ENCODE peak calls at places on chromosomes 7 and 10, in seven cellular contexts. Y is trophoblast cell, Q is mesendoderm, G is H9, T is IMR-90, A is neuronal stem cell, Z is H1. K is an unnamed sample.

GRCh38 chr7:5677538-5678294 is 103.7 kb downstream of the RNF216 start:
- DNase-seq in Q (peak; percentile 82), Y (peak; percentile 70), G (peak; percentile 78), T (peak; percentile 78), A (peak; percentile 54), Z (peak; percentile 78), K (peak; percentile 82)

GRCh38 chr7:139682136-139683013 is 95.4 kb downstream of the HIPK2 start:
- DNase-seq in A (no peak), Y (no peak), Q (peak; percentile 84), Z (no peak), G (no peak), T (peak; percentile 92), K (peak; percentile 94)

GRCh38 chr10:16441106-16441850 is 4.5 kb downstream of the PTER start:
- DNase-seq in A (no peak), G (no peak), Q (no peak), Z (no peak), T (peak; percentile 19), Y (peak; percentile 93), K (no peak)

GRCh38 chr10:131960631-131961046 is 21.1 kb downstream of the BNIP3 start:
- DNase-seq in G (no peak), Y (no peak), T (no peak), A (no peak), Z (no peak), Q (no peak), K (no peak)

GRCh38 chr7:34756025-34756437 is 98.0 kb downstream of the NPSR1 start:
- DNase-seq in T (no peak), G (no peak), Z (no peak), A (no peak), Q (no peak), Y (no peak), K (no peak)

GRCh38 chr10:126911301-126911700 is 6.1 kb downstream of the DOCK1 start:
- DNase-seq in G (no peak), Q (no peak), T (no peak), A (no peak), Z (no peak), Y (no peak), K (no peak)

GRCh38 chr7:111728635-111728995 is 166.3 kb upstream of the IMMP2L start:
- DNase-seq in A (no peak), T (no peak), Y (no peak), Z (no peak), Q (no peak), G (no peak), K (no peak)

GRCh38 chr10:74067373-74068370 is 69.8 kb downstream of the VCL start:
- DNase-seq in G (no peak), Q (no peak), T (no peak), Y (no peak), A (no peak), Z (no peak), K (peak; percentile 59)

GRCh38 chr10:22246680-22247391 is 29.0 kb upstream of the EBLN1 start:
- DNase-seq in A (no peak), Y (peak; percentile 8), G (no peak), Z (no peak), Q (no peak), T (peak; percentile 34), K (peak; percentile 10)

GRCh38 chr10:70748305-70748704 is 36.9 kb downstream of the TBATA start:
- DNase-seq in Z (no peak), Q (no peak), T (no peak), A (no peak), Y (no peak), G (no peak), K (no peak)

GRCh38 chr7:136526408-136527105 is 341.9 kb upstream of the CHRM2 start:
- DNase-seq in Z (no peak), Q (no peak), G (no peak), Y (no peak), T (no peak), A (no peak), K (no peak)

GRCh38 chr7:101486764-101487458 is 124.2 kb downstream of the COL26A1 start:
- DNase-seq in Y (peak; percentile 76), Z (no peak), A (no peak), Q (peak; percentile 61), G (peak; percentile 67), T (no peak), K (no peak)

GRCh38 chr10:124685251-124685650 is 58.9 kb downstream of the FAM53B start:
- DNase-seq in Q (no peak), T (no peak), A (no peak), G (no peak), Z (no peak), Y (no peak), K (no peak)

GRCh38 chr7:137757146-137757925 is 89.4 kb downstream of the DGKI start:
- DNase-seq in G (no peak), T (peak; percentile 77), A (no peak), Z (no peak), Y (no peak), Q (no peak), K (no peak)

GRCh38 chr10:59126992-59127391 is 49.5 kb upstream of the PHYHIPL start:
- DNase-seq in Y (peak; percentile 61), G (no peak), A (no peak), T (no peak), Z (no peak), Q (peak; percentile 16), K (no peak)

GRCh38 chr10:89151857-89152256 is 55.3 kb downstream of the CH25H start:
- DNase-seq in Y (no peak), Q (no peak), Z (no peak), A (no peak), T (peak; percentile 89), G (no peak), K (no peak)

GRCh38 chr10:29590598-29591415 is 44.0 kb downstream of the SVIL start:
- DNase-seq in Z (no peak), A (peak; percentile 51), Q (peak; percentile 51), Y (peak; percentile 79), T (peak; percentile 86), G (no peak), K (peak; percentile 66)

GRCh38 chr10:123103944-123104343 is 31.8 kb upstream of the HMX3 start:
- DNase-seq in A (no peak), Q (no peak), G (peak; percentile 46), T (no peak), Y (no peak), Z (no peak), K (no peak)

GRCh38 chr10:49844775-49845561 is 82.8 kb upstream of the OGDHL start:
- DNase-seq in G (no peak), A (no peak), T (peak; percentile 76), Z (no peak), Q (no peak), Y (no peak), K (peak; percentile 76)

GRCh38 chr7:30664184-30664885 is 17.9 kb downstream of the CRHR2 start:
- DNase-seq in Q (no peak), Y (no peak), A (no peak), T (no peak), Z (no peak), G (no peak), K (no peak)

GRCh38 chr7:82694020-82694419 is 250.4 kb upstream of the CACNA2D1 start:
- DNase-seq in G (no peak), Y (peak; percentile 18), Q (peak; percentile 63), T (no peak), A (no peak), Z (no peak), K (peak; percentile 24)

GRCh38 chr7:2237109-2237602 is 4.4 kb upstream of the MAD1L1 start:
- DNase-seq in Y (peak; percentile 47), T (no peak), Z (no peak), G (no peak), Q (no peak), A (no peak), K (no peak)

GRCh38 chr10:124508907-124509454 is 47.4 kb downstream of the LHPP start:
- DNase-seq in T (no peak), A (no peak), Y (no peak), Z (no peak), Q (no peak), G (no peak), K (no peak)

GRCh38 chr7:151019130-151019447 is 5.2 kb downstream of the ATG9B start:
- DNase-seq in Q (no peak), Y (no peak), A (no peak), T (no peak), Z (no peak), G (no peak), K (no peak)

GRCh38 chr7:10412426-10413019 is 561.1 kb upstream of the PHF14 start:
- DNase-seq in Y (peak; percentile 77), A (peak; percentile 29), Q (peak; percentile 35), Z (no peak), G (no peak), T (peak; percentile 1), K (peak; percentile 49)
- H3K27me3 ChIP-seq in Y (no peaks in the 10 kb centered on the region), A (no peaks in the 10 kb centered on the region), Q (no peaks in the 10 kb centered on the region), Z (no peaks in the 10 kb centered on the region), G (no peaks in the 10 kb centered on the region), T (no peaks in the 10 kb centered on the region), K (no peaks in the 10 kb centered on the region)

GRCh38 chr7:69844264-69844868 is 246.1 kb downstream of the AUTS2 start:
- DNase-seq in G (no peak), Z (no peak), Y (no peak), T (no peak), Q (no peak), A (no peak), K (no peak)

GRCh38 chr7:69843653-69844052 is 245.4 kb downstream of the AUTS2 start:
- DNase-seq in Z (no peak), G (no peak), A (no peak), Y (no peak), T (no peak), Q (no peak), K (no peak)

GRCh38 chr7:69837387-69838068 is 239.3 kb downstream of the AUTS2 start:
- DNase-seq in T (no peak), G (peak; percentile 77), Y (no peak), Z (no peak), Q (peak; percentile 90), A (peak; percentile 42), K (no peak)

GRCh38 chr7:69839782-69840181 is 241.5 kb downstream of the AUTS2 start:
- DNase-seq in G (no peak), Z (no peak), A (no peak), T (no peak), Y (no peak), Q (peak; percentile 27), K (no peak)

GRCh38 chr7:69840248-69840647 is 242.0 kb downstream of the AUTS2 start:
- DNase-seq in G (no peak), A (no peak), Q (no peak), T (no peak), Y (no peak), Z (no peak), K (no peak)
- H3K18ac ChIP-seq in G (no peak overlapping the region), A (no peak overlapping the region), Q (no peak overlapping the region), T (no peak overlapping the region), Y (no peak overlapping the region), Z (no peak overlapping the region), K (no peak overlapping the region)

DNA sequence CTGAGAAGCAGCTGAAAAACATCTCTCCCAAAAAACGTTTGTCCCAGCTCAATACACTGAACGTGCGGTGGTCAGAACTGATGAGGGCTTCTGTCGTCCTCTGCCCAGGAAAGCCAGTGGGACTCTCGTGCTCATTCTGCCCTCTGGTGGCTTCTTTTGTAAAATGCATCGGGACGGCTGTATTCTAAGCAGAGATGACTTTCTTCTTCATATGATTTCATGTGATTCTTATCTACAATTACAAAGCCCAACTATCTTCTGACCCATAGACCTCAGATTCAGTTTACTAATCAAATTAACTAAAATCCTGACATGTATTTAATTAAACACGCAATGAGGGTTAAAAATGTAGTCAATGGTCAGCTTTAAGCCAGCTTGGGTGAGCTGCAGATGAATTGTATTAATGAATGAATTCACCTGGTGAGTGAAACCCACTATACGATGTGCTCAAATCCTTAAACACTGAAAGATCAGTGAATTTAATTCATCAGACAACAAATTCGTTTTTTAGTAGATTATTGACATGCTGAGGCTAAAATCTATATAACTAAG is 117.6 kb upstream of the FAM204A start:
- DNase-seq in Q (peak; percentile 80), Z (peak; percentile 69), A (peak; percentile 74), G (peak; percentile 75), T (peak; percentile 39), Y (peak; percentile 87), K (peak; percentile 53)
- H3K27me3 ChIP-seq in Q (no peaks in the 10 kb centered on the region), Z (no peaks in the 10 kb centered on the region), A (peaks cover 5% of the 10 kb centered on the region), G (no peaks in the 10 kb centered on the region), T (no peaks in the 10 kb centered on the region), Y (no peaks in the 10 kb centered on the region), K (peaks cover 19% of the 10 kb centered on the region)

GRCh38 chr7:92244803-92245486 is 769 bp downstream of the KRIT1 start:
- DNase-seq in Z (no peak), Y (no peak), G (no peak), A (peak; percentile 18), T (peak; percentile 7), Q (no peak), K (peak; percentile 67)
- H3K18ac ChIP-seq in Z (peak overlapping the region; percentile 38), Y (peak overlapping the region; percentile 92), G (no peak overlapping the region), A (peak overlapping the region; percentile 92), T (no peak overlapping the region), Q (peak overlapping the region; percentile 33), K (peak overlapping the region; percentile 96)